ENCODE peak calls at places on chromosome 20, in ten cellular contexts. B is upper lobe of right lung; R is prostate gland; Z is small intestine; E is thoracic aorta; W is RWPE2; U is mesendoderm; H is PC-3; K is CD8-positive, alpha-beta T cell; C is MM.1S. S is an unnamed sample. For H3K4me1 and H3K27me3, the result is how much of the 10 kb centered on the place peaks cover.

GRCh38 chr20:17611540-17612286 is 41.8 kb downstream of the DSTN start:
- DNase-seq in E (no peak), R (no peak), W (peak), C (peak), H (peak), B (peak), Z (peak), U (no peak), K (no peak), S (no peak)

GRCh38 chr20:61437280-61438206 is 185.5 kb downstream of the CDH4 start:
- DNase-seq in R (peak), E (no peak), U (peak), K (no peak), W (peak), B (no peak), H (no peak), Z (no peak), C (no peak), S (no peak)

GRCh38 chr20:11891827-11892521 is 25.7 kb upstream of the BTBD3 start:
- DNase-seq in H (peak), U (peak), Z (peak), C (peak), W (peak), B (no peak), R (peak), K (peak), E (peak), S (no peak)

GRCh38 chr20:49750611-49751396 is 37.1 kb upstream of the B4GALT5 start:
- DNase-seq in E (no peak), W (no peak), U (no peak), C (peak), R (no peak), Z (peak), H (no peak), K (no peak), B (no peak), S (no peak)

GRCh38 chr20:36832791-36833190 is 43.1 kb upstream of the TLDC2 start:
- DNase-seq in B (no peak), Z (no peak), W (no peak), H (no peak), C (no peak), E (no peak), U (no peak), K (no peak), R (no peak), S (no peak)

GRCh38 chr20:23152308-23152892 is 66.3 kb upstream of the CD93 start:
- DNase-seq in W (no peak), B (no peak), C (no peak), E (peak), H (no peak), R (no peak), U (no peak), K (no peak), Z (peak), S (no peak)

GRCh38 chr20:34539756-34540155 is 18.8 kb upstream of the MAP1LC3A start:
- DNase-seq in R (no peak), Z (no peak), U (no peak), C (no peak), H (no peak), K (no peak), W (no peak), B (no peak), E (no peak), S (no peak)

GRCh38 chr20:48238326-48238725 is 453.0 kb upstream of the SULF2 start:
- DNase-seq in E (no peak), K (no peak), W (peak), B (no peak), C (no peak), U (peak), Z (no peak), R (no peak), H (peak), S (no peak)

GRCh38 chr20:62494537-62494936 is 18.7 kb upstream of the GATA5 start:
- DNase-seq in U (no peak), B (no peak), Z (no peak), E (no peak), W (no peak), R (no peak), C (no peak), K (no peak), H (no peak), S (no peak)

GRCh38 chr20:43849496-43850197 is 65.0 kb upstream of the TOX2 start:
- DNase-seq in H (peak), W (peak), K (no peak), E (no peak), Z (no peak), U (no peak), C (no peak), R (peak), B (no peak), S (no peak)

GRCh38 chr20:8039048-8039447 is 19.5 kb upstream of the TMX4 start:
- DNase-seq in B (no peak), C (no peak), R (no peak), E (no peak), W (no peak), U (peak), Z (peak), K (no peak), H (no peak), S (no peak)

GRCh38 chr20:61548069-61548468 is 296.0 kb downstream of the CDH4 start:
- DNase-seq in U (no peak), Z (no peak), W (no peak), K (no peak), R (no peak), H (no peak), B (no peak), E (no peak), C (no peak), S (no peak)

GRCh38 chr20:48128436-48128835 is 343.2 kb upstream of the SULF2 start:
- DNase-seq in C (no peak), Z (no peak), H (peak), W (no peak), K (no peak), B (no peak), R (no peak), U (no peak), E (no peak), S (no peak)

GRCh38 chr20:61507778-61508177 is 255.7 kb downstream of the CDH4 start:
- DNase-seq in U (no peak), C (no peak), K (no peak), H (no peak), R (no peak), E (no peak), Z (no peak), W (peak), B (no peak), S (no peak)

GRCh38 chr20:58959652-58960051 is 21.4 kb upstream of the NELFCD start:
- DNase-seq in U (no peak), K (no peak), R (no peak), Z (no peak), B (no peak), W (peak), E (no peak), H (no peak), C (peak), S (no peak)

GRCh38 chr20:23362392-23363256 is 642 bp downstream of the GZF1 start:
- DNase-seq in U (peak), E (no peak), B (peak), W (no peak), K (no peak), Z (peak), R (peak), H (peak), C (peak), S (no peak)

GRCh38 chr20:5996765-5997164 is 46.3 kb downstream of the MCM8 start:
- DNase-seq in R (peak), C (peak), U (peak), B (no peak), K (peak), H (peak), Z (peak), W (no peak), E (no peak), S (peak)

GRCh38 chr20:36866681-36867485 is 9.1 kb upstream of the TLDC2 start:
- DNase-seq in U (no peak), C (no peak), Z (no peak), H (no peak), E (no peak), K (no peak), B (no peak), W (no peak), R (no peak), S (no peak)

GRCh38 chr20:3222635-3223600 is 13.6 kb downstream of the ITPA start:
- DNase-seq in Z (no peak), H (peak), B (no peak), W (peak), K (peak), E (no peak), C (no peak), R (peak), U (no peak), S (no peak)

GRCh38 chr20:36400901-36401300 is 94.8 kb downstream of the DLGAP4 start:
- DNase-seq in H (no peak), U (no peak), W (no peak), Z (no peak), R (no peak), B (no peak), E (no peak), C (no peak), K (no peak), S (no peak)

GRCh38 chr20:19335341-19335740 is 122.9 kb downstream of the SLC24A3 start:
- DNase-seq in U (no peak), Z (no peak), E (no peak), W (no peak), C (no peak), R (no peak), K (no peak), B (no peak), H (no peak), S (no peak)

GRCh38 chr20:62020935-62021701 is 44.6 kb downstream of the TAF4 start:
- DNase-seq in K (no peak), U (no peak), B (no peak), E (no peak), H (no peak), Z (no peak), C (no peak), R (no peak), W (peak), S (no peak)

GRCh38 chr20:58645277-58645968 is 5.7 kb upstream of the STX16 start:
- DNase-seq in R (peak), H (peak), B (peak), C (no peak), W (peak), U (no peak), Z (no peak), K (no peak), E (no peak), S (no peak)

GRCh38 chr20:54173653-54174451 is at the start of gene CYP24A1:
- DNase-seq in K (no peak), E (no peak), B (peak), H (peak), R (no peak), W (no peak), Z (peak), U (peak), C (peak), S (no peak)

GRCh38 chr20:4788314-4788713 is 66.6 kb downstream of the PRND start:
- DNase-seq in W (no peak), K (no peak), B (no peak), R (no peak), E (no peak), Z (no peak), U (no peak), C (no peak), H (no peak), S (no peak)

GRCh38 chr20:38874460-38875169 is 51.6 kb upstream of the FAM83D start:
- DNase-seq in Z (peak), W (no peak), B (no peak), C (peak), U (peak), K (peak), E (no peak), H (no peak), R (no peak), S (peak)
- H3K4me1 ChIP-seq in Z (under half), W (under half), B (under half), C (half or more), U (under half), K (half or more), E (under half), H (under half), R (under half), S (half or more)

DNA sequence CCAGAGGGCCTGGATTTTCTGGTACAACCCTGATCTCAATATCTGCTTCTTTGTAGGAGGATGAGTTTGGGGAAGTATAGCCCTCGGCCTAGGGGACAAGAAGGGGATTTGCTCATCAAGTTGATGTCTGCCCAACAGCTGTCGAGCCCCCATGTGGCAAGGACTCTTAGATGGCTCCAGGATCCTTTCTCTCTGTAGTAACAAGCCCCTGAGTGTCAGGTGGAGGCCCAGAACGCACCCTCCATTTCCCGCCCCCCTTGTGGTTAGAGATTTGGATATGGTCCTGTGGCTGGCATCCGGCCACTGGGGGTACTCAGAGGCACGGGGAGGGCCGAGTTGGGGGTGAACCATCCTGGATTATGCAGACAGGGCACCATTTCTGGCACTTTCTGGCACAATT is 50.1 kb downstream of the CTCFL start:
- DNase-seq in C (no peak), E (no peak), K (no peak), W (peak), H (no peak), U (no peak), R (no peak), Z (no peak), B (peak), S (no peak)
- H3K27me3 ChIP-seq in C (under half), E (under half), K (under half), W (under half), H (half or more), U (under half), R (under half), Z (under half), B (under half), S (under half)

DNA sequence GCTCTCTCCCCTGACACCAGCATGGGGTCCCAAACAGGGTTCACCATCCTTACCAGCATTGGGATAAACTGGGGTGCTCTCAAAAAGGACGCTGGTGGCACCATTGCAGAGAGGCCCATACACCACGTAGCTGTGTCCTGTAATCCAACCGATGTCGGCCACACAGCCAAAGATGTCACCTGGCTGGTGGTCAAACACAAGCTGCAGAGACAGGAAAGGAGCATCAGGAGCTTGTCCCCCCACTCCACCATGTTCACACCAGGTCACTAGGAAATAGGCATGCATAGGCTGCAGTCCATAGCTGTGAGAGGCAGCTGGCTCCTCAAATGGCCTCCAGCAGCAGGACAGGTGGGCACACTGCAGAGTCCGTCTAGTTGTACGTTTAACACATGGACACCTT is 28.8 kb upstream of the APMAP start:
- DNase-seq in C (no peak), E (no peak), K (no peak), B (peak), H (no peak), R (no peak), Z (no peak), U (no peak), W (peak), S (no peak)
- H3K4me1 ChIP-seq in C (under half), E (under half), K (under half), B (under half), H (under half), R (under half), Z (under half), U (under half), W (under half), S (under half)

DNA sequence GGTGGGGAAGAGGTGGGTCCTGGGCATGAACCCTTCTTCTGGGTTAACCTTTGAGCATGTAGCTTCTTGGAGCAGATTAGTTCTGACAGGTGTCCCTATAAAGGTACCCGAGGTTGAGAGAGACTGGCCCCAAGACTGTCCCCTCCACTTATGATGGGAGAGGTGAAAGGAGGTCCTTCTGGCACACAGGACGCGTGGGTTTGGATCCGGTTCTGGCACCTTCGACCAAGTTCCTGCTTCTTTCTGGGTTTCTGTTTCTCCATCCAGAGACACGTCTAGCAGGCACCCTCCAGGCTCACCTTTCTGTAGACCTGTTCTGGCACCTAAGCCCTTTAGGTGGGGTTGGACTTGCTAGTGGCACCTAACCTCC is 4.1 kb downstream of the PAX1 start:
- DNase-seq in B (no peak), C (no peak), H (no peak), U (no peak), E (no peak), W (no peak), K (no peak), R (no peak), Z (no peak), S (no peak)
- H3K27me3 ChIP-seq in B (half or more), C (under half), H (half or more), U (half or more), E (under half), W (half or more), K (under half), R (half or more), Z (under half), S (under half)